ENCODE peak calls at places on chromosome 22, in six cellular contexts. One of them, this sample, is unnamed.

GRCh38 chr22:25018009-25018408 is 65.5 kb downstream of the KIAA1671 start:
- DNase-seq in IMR-90: no peak
- DNase-seq in tibial artery: no peak
- DNase-seq in tibial nerve: no peak
- DNase-seq in A549: no peak
- DNase-seq in esophagus squamous epithelium: no peak
- DNase-seq in this sample: no peak

GRCh38 chr22:31944700-31945477 is 554 bp downstream of the YWHAH start:
- DNase-seq in tibial artery: peak; percentile 81
- DNase-seq in esophagus squamous epithelium: no peak
- DNase-seq in tibial nerve: no peak
- DNase-seq in IMR-90: no peak
- DNase-seq in A549: no peak
- DNase-seq in this sample: peak; percentile 40

GRCh38 chr22:23823331-23823791 is 15.4 kb downstream of the DERL3 start:
- DNase-seq in tibial nerve: no peak
- DNase-seq in tibial artery: no peak
- DNase-seq in IMR-90: no peak
- DNase-seq in A549: no peak
- DNase-seq in esophagus squamous epithelium: no peak
- DNase-seq in this sample: no peak

GRCh38 chr22:24390576-24390975 is 36.8 kb upstream of the ADORA2A start:
- DNase-seq in A549: no peak
- DNase-seq in esophagus squamous epithelium: no peak
- DNase-seq in IMR-90: no peak
- DNase-seq in tibial nerve: peak; percentile 42
- DNase-seq in tibial artery: no peak
- DNase-seq in this sample: no peak

GRCh38 chr22:38203090-38203810 is 1.5 kb downstream of the MAFF start:
- DNase-seq in tibial nerve: no peak
- DNase-seq in tibial artery: peak; percentile 82
- DNase-seq in IMR-90: peak; percentile 53
- DNase-seq in A549: peak; percentile 47
- DNase-seq in esophagus squamous epithelium: no peak
- DNase-seq in this sample: no peak

GRCh38 chr22:26308467-26308866 is 120.6 kb upstream of the ASPHD2 start:
- DNase-seq in esophagus squamous epithelium: no peak
- DNase-seq in IMR-90: no peak
- DNase-seq in tibial artery: no peak
- DNase-seq in A549: no peak
- DNase-seq in tibial nerve: no peak
- DNase-seq in this sample: no peak

GRCh38 chr22:31929126-31929928 is 15.0 kb upstream of the YWHAH start:
- DNase-seq in tibial artery: no peak
- DNase-seq in tibial nerve: no peak
- DNase-seq in IMR-90: peak; percentile 51
- DNase-seq in A549: no peak
- DNase-seq in esophagus squamous epithelium: no peak
- DNase-seq in this sample: no peak

GRCh38 chr22:42396621-42397331 is 35.4 kb downstream of the NFAM1 start:
- DNase-seq in tibial nerve: peak; percentile 43
- DNase-seq in A549: no peak
- DNase-seq in esophagus squamous epithelium: no peak
- DNase-seq in tibial artery: peak; percentile 76
- DNase-seq in IMR-90: no peak
- DNase-seq in this sample: no peak

GRCh38 chr22:39080052-39080762 is 3.1 kb downstream of the APOBEC3G start:
- DNase-seq in esophagus squamous epithelium: no peak
- DNase-seq in tibial nerve: no peak
- DNase-seq in A549: no peak
- DNase-seq in tibial artery: no peak
- DNase-seq in IMR-90: no peak
- DNase-seq in this sample: no peak

GRCh38 chr22:19679476-19680099 is 34.7 kb upstream of the SEPTIN5 start:
- DNase-seq in A549: no peak
- DNase-seq in esophagus squamous epithelium: no peak
- DNase-seq in tibial nerve: peak; percentile 44
- DNase-seq in IMR-90: no peak
- DNase-seq in tibial artery: no peak
- DNase-seq in this sample: peak; percentile 19

GRCh38 chr22:49325531-49326395 is 501.9 kb downstream of the BRD1 start:
- DNase-seq in A549: no peak
- DNase-seq in IMR-90: no peak
- DNase-seq in tibial artery: no peak
- DNase-seq in esophagus squamous epithelium: no peak
- DNase-seq in tibial nerve: no peak
- DNase-seq in this sample: no peak

GRCh38 chr22:49322861-49323622 is 504.6 kb downstream of the BRD1 start:
- DNase-seq in esophagus squamous epithelium: no peak
- DNase-seq in tibial nerve: no peak
- DNase-seq in IMR-90: no peak
- DNase-seq in A549: no peak
- DNase-seq in tibial artery: no peak
- DNase-seq in this sample: no peak

GRCh38 chr22:49324527-49325491 is 502.9 kb downstream of the BRD1 start:
- DNase-seq in esophagus squamous epithelium: no peak
- DNase-seq in A549: no peak
- DNase-seq in tibial artery: no peak
- DNase-seq in IMR-90: no peak
- DNase-seq in tibial nerve: no peak
- DNase-seq in this sample: no peak

GRCh38 chr22:49322231-49322630 is 505.4 kb downstream of the BRD1 start:
- DNase-seq in esophagus squamous epithelium: no peak
- DNase-seq in tibial artery: no peak
- DNase-seq in tibial nerve: no peak
- DNase-seq in IMR-90: no peak
- DNase-seq in A549: no peak
- DNase-seq in this sample: no peak

DNA sequence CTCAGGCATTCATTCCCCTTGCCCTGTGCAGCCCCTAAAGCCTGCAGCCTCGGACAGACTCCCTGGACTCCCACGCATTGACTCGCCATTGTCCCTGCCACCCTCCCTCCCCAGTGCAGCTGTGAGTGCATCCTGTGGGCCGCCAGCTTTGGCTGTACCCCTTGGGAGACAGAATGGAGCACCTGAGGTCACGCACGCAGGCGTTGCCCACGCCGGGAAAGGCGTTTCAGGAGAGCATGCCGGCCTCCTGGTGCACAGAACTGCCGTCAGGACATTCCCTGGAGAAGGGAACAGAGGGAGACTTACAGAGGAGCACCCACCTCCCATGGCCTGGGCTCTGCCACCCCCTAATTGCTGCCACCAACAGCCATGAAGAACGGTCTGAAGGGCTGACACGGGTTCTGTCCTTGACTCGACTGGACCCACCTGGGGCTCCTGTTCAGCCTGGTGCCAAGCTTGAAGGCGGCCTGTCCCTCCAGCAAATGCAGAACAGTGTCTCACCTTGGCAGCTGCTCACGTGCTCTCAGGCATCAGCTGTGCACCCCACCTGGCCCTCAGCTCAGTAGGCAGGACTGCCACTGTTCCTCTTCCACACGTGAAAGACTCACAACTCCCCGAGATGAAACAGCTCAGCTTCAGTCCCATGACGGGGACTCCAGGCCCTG is 503.8 kb downstream of the BRD1 start:
- DNase-seq in IMR-90: no peak
- DNase-seq in tibial artery: no peak
- DNase-seq in esophagus squamous epithelium: no peak
- DNase-seq in tibial nerve: no peak
- DNase-seq in A549: no peak
- DNase-seq in this sample: no peak
- H3K9me3 ChIP-seq in IMR-90: peaks cover 61% of the 10 kb centered on the region
- H3K9me3 ChIP-seq in tibial artery: no peaks in the 10 kb centered on the region
- H3K9me3 ChIP-seq in esophagus squamous epithelium: peaks cover 12% of the 10 kb centered on the region
- H3K9me3 ChIP-seq in tibial nerve: no peaks in the 10 kb centered on the region
- H3K9me3 ChIP-seq in A549: no peaks in the 10 kb centered on the region
- H3K9me3 ChIP-seq in this sample: no peaks in the 10 kb centered on the region

GRCh38 chr22:16958475-16958874 is 49.5 kb downstream of the GAB4 start:
- DNase-seq in tibial artery: no peak
- DNase-seq in esophagus squamous epithelium: no peak
- DNase-seq in tibial nerve: no peak
- DNase-seq in IMR-90: no peak
- DNase-seq in A549: no peak
- DNase-seq in this sample: no peak

GRCh38 chr22:16960884-16961249 is 47.2 kb downstream of the GAB4 start:
- DNase-seq in IMR-90: no peak
- DNase-seq in A549: no peak
- DNase-seq in esophagus squamous epithelium: no peak
- DNase-seq in tibial artery: no peak
- DNase-seq in tibial nerve: no peak
- DNase-seq in this sample: no peak

GRCh38 chr22:16957781-16958180 is 50.2 kb downstream of the GAB4 start:
- DNase-seq in tibial nerve: no peak
- DNase-seq in tibial artery: no peak
- DNase-seq in IMR-90: no peak
- DNase-seq in A549: no peak
- DNase-seq in esophagus squamous epithelium: no peak
- DNase-seq in this sample: no peak

GRCh38 chr22:16960220-16960883 is 47.7 kb downstream of the GAB4 start:
- DNase-seq in tibial artery: no peak
- DNase-seq in IMR-90: no peak
- DNase-seq in esophagus squamous epithelium: no peak
- DNase-seq in A549: no peak
- DNase-seq in tibial nerve: no peak
- DNase-seq in this sample: no peak

DNA sequence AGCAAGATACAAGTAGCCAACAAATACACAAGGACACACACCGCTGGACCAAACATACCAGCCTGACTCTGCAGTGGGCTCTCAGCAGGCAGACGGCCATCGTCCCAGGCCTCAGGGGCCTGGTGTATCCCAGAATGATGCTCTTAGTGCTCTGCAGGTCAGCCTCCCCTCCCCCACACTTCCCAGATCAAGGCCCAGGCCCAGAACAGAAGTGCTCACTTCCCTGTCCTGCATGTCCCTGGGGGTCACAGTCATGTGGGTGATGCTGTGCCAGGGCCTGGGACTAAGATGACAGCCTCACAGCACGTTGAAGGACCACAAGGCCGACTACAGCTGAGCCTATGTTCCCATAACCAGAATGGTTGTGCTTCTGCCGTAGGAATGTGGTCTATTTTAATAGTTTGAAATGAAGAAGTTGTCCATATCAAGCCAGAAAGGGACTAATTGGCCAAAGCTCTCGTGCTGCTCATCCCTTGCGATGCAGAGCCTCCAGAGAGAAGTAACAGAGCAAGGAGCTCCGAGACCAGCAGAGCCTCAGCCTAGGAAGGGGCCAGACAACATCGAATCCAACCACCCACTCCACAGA is 48.6 kb downstream of the GAB4 start:
- DNase-seq in esophagus squamous epithelium: no peak
- DNase-seq in A549: no peak
- DNase-seq in IMR-90: no peak
- DNase-seq in tibial nerve: no peak
- DNase-seq in tibial artery: no peak
- DNase-seq in this sample: no peak
- H3K9me3 ChIP-seq in esophagus squamous epithelium: no peaks in the 10 kb centered on the region
- H3K9me3 ChIP-seq in A549: no peaks in the 10 kb centered on the region
- H3K9me3 ChIP-seq in IMR-90: peaks cover 37% of the 10 kb centered on the region
- H3K9me3 ChIP-seq in tibial nerve: no peaks in the 10 kb centered on the region
- H3K9me3 ChIP-seq in tibial artery: no peaks in the 10 kb centered on the region
- H3K9me3 ChIP-seq in this sample: no peaks in the 10 kb centered on the region

GRCh38 chr22:49686495-49687219 is 141.0 kb downstream of the BRD1 start:
- DNase-seq in tibial nerve: no peak
- DNase-seq in esophagus squamous epithelium: no peak
- DNase-seq in IMR-90: no peak
- DNase-seq in A549: no peak
- DNase-seq in tibial artery: peak; percentile 49
- DNase-seq in this sample: no peak

GRCh38 chr22:49685116-49685515 is 142.6 kb downstream of the BRD1 start:
- DNase-seq in tibial nerve: no peak
- DNase-seq in tibial artery: no peak
- DNase-seq in IMR-90: no peak
- DNase-seq in A549: no peak
- DNase-seq in esophagus squamous epithelium: no peak
- DNase-seq in this sample: no peak

GRCh38 chr22:49687786-49688515 is 139.7 kb downstream of the BRD1 start:
- DNase-seq in tibial artery: peak; percentile 56
- DNase-seq in tibial nerve: no peak
- DNase-seq in esophagus squamous epithelium: no peak
- DNase-seq in IMR-90: no peak
- DNase-seq in A549: no peak
- DNase-seq in this sample: no peak

GRCh38 chr22:49687333-49687732 is 140.3 kb downstream of the BRD1 start:
- DNase-seq in A549: no peak
- DNase-seq in tibial nerve: no peak
- DNase-seq in tibial artery: no peak
- DNase-seq in esophagus squamous epithelium: no peak
- DNase-seq in IMR-90: no peak
- DNase-seq in this sample: no peak

DNA sequence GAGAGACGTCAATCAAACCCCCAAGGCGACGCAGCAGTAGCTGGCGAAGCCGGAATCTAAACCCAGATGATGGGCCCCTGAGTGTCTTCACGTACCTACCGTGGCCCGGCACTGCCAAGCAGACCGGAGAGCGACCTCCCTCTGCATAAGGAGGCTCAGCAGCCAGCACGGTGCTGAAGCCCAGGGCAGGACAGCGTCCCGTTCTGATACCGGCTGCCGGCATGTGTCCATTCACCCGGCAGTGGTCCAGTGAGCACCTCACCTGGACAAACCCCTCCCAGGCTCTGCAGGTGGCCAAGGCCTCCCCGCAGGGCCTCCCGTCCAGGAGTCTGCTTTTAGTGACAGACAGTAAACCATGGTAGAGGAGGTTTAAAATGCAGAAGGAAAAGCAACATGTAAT is 142.0 kb downstream of the BRD1 start:
- DNase-seq in tibial nerve: no peak
- DNase-seq in tibial artery: peak; percentile 50
- DNase-seq in A549: no peak
- DNase-seq in esophagus squamous epithelium: no peak
- DNase-seq in IMR-90: no peak
- DNase-seq in this sample: no peak
- H3K9me3 ChIP-seq in tibial nerve: no peaks in the 10 kb centered on the region
- H3K9me3 ChIP-seq in tibial artery: no peaks in the 10 kb centered on the region
- H3K9me3 ChIP-seq in A549: no peaks in the 10 kb centered on the region
- H3K9me3 ChIP-seq in esophagus squamous epithelium: no peaks in the 10 kb centered on the region
- H3K9me3 ChIP-seq in IMR-90: peaks cover 15% of the 10 kb centered on the region
- H3K9me3 ChIP-seq in this sample: peaks cover 4% of the 10 kb centered on the region

GRCh38 chr22:41359376-41359775 is 22.4 kb upstream of the TEF start:
- DNase-seq in tibial artery: no peak
- DNase-seq in A549: no peak
- DNase-seq in IMR-90: no peak
- DNase-seq in tibial nerve: no peak
- DNase-seq in esophagus squamous epithelium: no peak
- DNase-seq in this sample: no peak

GRCh38 chr22:41362615-41363014 is 19.1 kb upstream of the TEF start:
- DNase-seq in tibial artery: no peak
- DNase-seq in tibial nerve: no peak
- DNase-seq in esophagus squamous epithelium: no peak
- DNase-seq in IMR-90: no peak
- DNase-seq in A549: no peak
- DNase-seq in this sample: no peak

GRCh38 chr22:41361716-41362310 is 19.9 kb upstream of the TEF start:
- DNase-seq in tibial artery: no peak
- DNase-seq in tibial nerve: no peak
- DNase-seq in esophagus squamous epithelium: no peak
- DNase-seq in A549: no peak
- DNase-seq in IMR-90: peak; percentile 50
- DNase-seq in this sample: no peak

GRCh38 chr22:41358927-41359326 is 22.8 kb upstream of the TEF start:
- DNase-seq in esophagus squamous epithelium: no peak
- DNase-seq in IMR-90: no peak
- DNase-seq in tibial nerve: no peak
- DNase-seq in tibial artery: no peak
- DNase-seq in A549: no peak
- DNase-seq in this sample: no peak

GRCh38 chr22:41360126-41360525 is 21.6 kb upstream of the TEF start:
- DNase-seq in IMR-90: no peak
- DNase-seq in tibial nerve: no peak
- DNase-seq in tibial artery: no peak
- DNase-seq in A549: no peak
- DNase-seq in esophagus squamous epithelium: no peak
- DNase-seq in this sample: no peak
- H3K9me3 ChIP-seq in IMR-90: peaks cover 2% of the 10 kb centered on the region
- H3K9me3 ChIP-seq in tibial nerve: no peaks in the 10 kb centered on the region
- H3K9me3 ChIP-seq in tibial artery: no peaks in the 10 kb centered on the region
- H3K9me3 ChIP-seq in A549: no peaks in the 10 kb centered on the region
- H3K9me3 ChIP-seq in esophagus squamous epithelium: no peaks in the 10 kb centered on the region
- H3K9me3 ChIP-seq in this sample: no peaks in the 10 kb centered on the region

This sample was measured in T-helper 17 cell.